ENCODE peak calls at places on chromosomes 2 and 18, in nine cellular contexts. One of them, this sample, is unnamed.
A peak's percentile ranks its signal among the peaks of the same experiment; 100 is the strongest.

GRCh38 chr2:138201326-138201725 is 237.1 kb downstream of the HNMT start:
- DNase-seq in SK-N-SH: no peak
- DNase-seq in PC-3: no peak
- DNase-seq in Peyer's patch: no peak
- DNase-seq in HCT116: no peak
- DNase-seq in astrocyte: peak; percentile 63
- DNase-seq in MM.1S: no peak
- DNase-seq in mammary epithelial cell: peak; percentile 17
- DNase-seq in aorta: no peak
- DNase-seq in this sample: no peak

GRCh38 chr2:25041928-25042320 is at the start of gene EFR3B:
- DNase-seq in Peyer's patch: peak; percentile 97
- DNase-seq in MM.1S: peak; percentile 94
- DNase-seq in aorta: peak; percentile 97
- DNase-seq in astrocyte: peak; percentile 83
- DNase-seq in SK-N-SH: peak; percentile 100
- DNase-seq in HCT116: peak; percentile 68
- DNase-seq in mammary epithelial cell: peak; percentile 89
- DNase-seq in PC-3: peak; percentile 93
- DNase-seq in this sample: peak; percentile 98

GRCh38 chr2:145623136-145623535 is 1103.2 kb upstream of the ZEB2 start:
- DNase-seq in Peyer's patch: no peak
- DNase-seq in PC-3: peak; percentile 97
- DNase-seq in aorta: no peak
- DNase-seq in mammary epithelial cell: peak; percentile 32
- DNase-seq in astrocyte: peak; percentile 87
- DNase-seq in MM.1S: no peak
- DNase-seq in HCT116: no peak
- DNase-seq in SK-N-SH: no peak
- DNase-seq in this sample: no peak

GRCh38 chr2:28137221-28137620 is 246.7 kb downstream of the BABAM2 start:
- DNase-seq in HCT116: no peak
- DNase-seq in SK-N-SH: no peak
- DNase-seq in astrocyte: peak; percentile 79
- DNase-seq in Peyer's patch: no peak
- DNase-seq in aorta: no peak
- DNase-seq in mammary epithelial cell: peak; percentile 20
- DNase-seq in MM.1S: no peak
- DNase-seq in PC-3: peak; percentile 83
- DNase-seq in this sample: no peak

GRCh38 chr2:11631462-11631861 is 38.5 kb downstream of the NTSR2 start:
- DNase-seq in Peyer's patch: no peak
- DNase-seq in PC-3: no peak
- DNase-seq in HCT116: no peak
- DNase-seq in mammary epithelial cell: peak; percentile 91
- DNase-seq in aorta: no peak
- DNase-seq in MM.1S: no peak
- DNase-seq in astrocyte: no peak
- DNase-seq in SK-N-SH: no peak
- DNase-seq in this sample: no peak

GRCh38 chr2:44100351-44100750 is 68.3 kb upstream of the PPM1B start:
- DNase-seq in aorta: peak; percentile 87
- DNase-seq in mammary epithelial cell: peak; percentile 86
- DNase-seq in PC-3: peak; percentile 75
- DNase-seq in astrocyte: peak; percentile 98
- DNase-seq in MM.1S: peak; percentile 65
- DNase-seq in Peyer's patch: peak; percentile 52
- DNase-seq in HCT116: peak; percentile 16
- DNase-seq in SK-N-SH: no peak
- DNase-seq in this sample: no peak

GRCh38 chr2:149448315-149448714 is 117.9 kb downstream of the LYPD6 start:
- DNase-seq in Peyer's patch: no peak
- DNase-seq in PC-3: no peak
- DNase-seq in astrocyte: no peak
- DNase-seq in mammary epithelial cell: no peak
- DNase-seq in SK-N-SH: no peak
- DNase-seq in HCT116: no peak
- DNase-seq in MM.1S: no peak
- DNase-seq in aorta: no peak
- DNase-seq in this sample: no peak

GRCh38 chr2:44004735-44005602 is 9.2 kb upstream of the LRPPRC start:
- DNase-seq in MM.1S: no peak
- DNase-seq in mammary epithelial cell: no peak
- DNase-seq in HCT116: no peak
- DNase-seq in aorta: no peak
- DNase-seq in Peyer's patch: no peak
- DNase-seq in SK-N-SH: no peak
- DNase-seq in astrocyte: no peak
- DNase-seq in PC-3: no peak
- DNase-seq in this sample: no peak

GRCh38 chr18:35024196-35024595 is 17.0 kb upstream of the MAPRE2 start:
- DNase-seq in mammary epithelial cell: no peak
- DNase-seq in Peyer's patch: no peak
- DNase-seq in HCT116: no peak
- DNase-seq in aorta: no peak
- DNase-seq in MM.1S: no peak
- DNase-seq in astrocyte: no peak
- DNase-seq in PC-3: no peak
- DNase-seq in SK-N-SH: no peak
- DNase-seq in this sample: no peak

GRCh38 chr2:186456941-186457340 is 29.1 kb upstream of the ZC3H15 start:
- DNase-seq in HCT116: no peak
- DNase-seq in PC-3: peak; percentile 79
- DNase-seq in astrocyte: peak; percentile 99
- DNase-seq in aorta: no peak
- DNase-seq in Peyer's patch: no peak
- DNase-seq in SK-N-SH: no peak
- DNase-seq in MM.1S: no peak
- DNase-seq in mammary epithelial cell: peak; percentile 87
- DNase-seq in this sample: no peak

GRCh38 chr2:175233135-175233719 is 51.7 kb upstream of the ATP5MC3 start:
- DNase-seq in SK-N-SH: no peak
- DNase-seq in Peyer's patch: no peak
- DNase-seq in astrocyte: peak; percentile 49
- DNase-seq in mammary epithelial cell: peak; percentile 43
- DNase-seq in MM.1S: no peak
- DNase-seq in aorta: no peak
- DNase-seq in PC-3: peak; percentile 90
- DNase-seq in HCT116: no peak
- DNase-seq in this sample: no peak

GRCh38 chr2:150051004-150051403 is 436.5 kb downstream of the RND3 start:
- DNase-seq in MM.1S: peak; percentile 27
- DNase-seq in SK-N-SH: no peak
- DNase-seq in HCT116: no peak
- DNase-seq in astrocyte: no peak
- DNase-seq in Peyer's patch: no peak
- DNase-seq in aorta: no peak
- DNase-seq in PC-3: no peak
- DNase-seq in mammary epithelial cell: no peak
- DNase-seq in this sample: no peak

GRCh38 chr2:170190172-170190571 is 12.2 kb downstream of the MYO3B start:
- DNase-seq in PC-3: no peak
- DNase-seq in HCT116: no peak
- DNase-seq in aorta: no peak
- DNase-seq in mammary epithelial cell: peak; percentile 48
- DNase-seq in MM.1S: no peak
- DNase-seq in Peyer's patch: no peak
- DNase-seq in astrocyte: no peak
- DNase-seq in SK-N-SH: no peak
- DNase-seq in this sample: no peak

DNA sequence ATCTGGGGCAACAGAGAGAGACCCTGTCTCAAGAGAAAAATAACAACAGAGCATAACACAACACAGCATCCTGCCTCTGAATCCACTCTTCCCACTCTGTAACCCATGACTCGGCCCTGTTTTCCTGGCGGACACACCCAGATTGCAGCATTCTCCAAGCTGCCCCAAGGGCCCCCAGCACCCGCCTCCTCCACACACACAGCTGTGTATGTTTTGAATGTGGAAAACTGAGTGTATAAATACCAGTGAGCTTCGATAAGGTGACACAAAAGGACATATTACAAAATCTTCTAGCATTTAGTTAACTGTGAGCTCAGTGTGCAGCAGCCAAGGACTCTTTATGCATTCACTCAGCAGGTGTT is 13.0 kb downstream of the IMPA2 start:
- DNase-seq in SK-N-SH: no peak
- DNase-seq in aorta: peak; percentile 56
- DNase-seq in astrocyte: no peak
- DNase-seq in mammary epithelial cell: peak; percentile 25
- DNase-seq in MM.1S: no peak
- DNase-seq in Peyer's patch: peak; percentile 73
- DNase-seq in PC-3: peak; percentile 68
- DNase-seq in HCT116: no peak
- DNase-seq in this sample: no peak
- H3K4me1 ChIP-seq in SK-N-SH: no peaks in the 10 kb centered on the region
- H3K4me1 ChIP-seq in aorta: no peaks in the 10 kb centered on the region
- H3K4me1 ChIP-seq in astrocyte: peaks cover 10% of the 10 kb centered on the region
- H3K4me1 ChIP-seq in mammary epithelial cell: peaks cover 14% of the 10 kb centered on the region
- H3K4me1 ChIP-seq in MM.1S: peaks cover 10% of the 10 kb centered on the region
- H3K4me1 ChIP-seq in Peyer's patch: peaks cover 36% of the 10 kb centered on the region
- H3K4me1 ChIP-seq in PC-3: peaks cover 31% of the 10 kb centered on the region
- H3K4me1 ChIP-seq in HCT116: peaks cover 6% of the 10 kb centered on the region
- H3K4me1 ChIP-seq in this sample: peaks cover 14% of the 10 kb centered on the region

GRCh38 chr2:203045867-203046266 is 31.2 kb downstream of the NBEAL1 start:
- DNase-seq in mammary epithelial cell: no peak
- DNase-seq in MM.1S: no peak
- DNase-seq in HCT116: no peak
- DNase-seq in aorta: no peak
- DNase-seq in Peyer's patch: no peak
- DNase-seq in astrocyte: no peak
- DNase-seq in PC-3: no peak
- DNase-seq in SK-N-SH: no peak
- DNase-seq in this sample: no peak
- H3K36me3 ChIP-seq in mammary epithelial cell: peaks cover 8% of the 10 kb centered on the region
- H3K36me3 ChIP-seq in MM.1S: no peaks in the 10 kb centered on the region
- H3K36me3 ChIP-seq in HCT116: no peaks in the 10 kb centered on the region
- H3K36me3 ChIP-seq in aorta: peaks cover 3% of the 10 kb centered on the region
- H3K36me3 ChIP-seq in Peyer's patch: no peaks in the 10 kb centered on the region
- H3K36me3 ChIP-seq in astrocyte: peaks cover 4% of the 10 kb centered on the region
- H3K36me3 ChIP-seq in PC-3: peaks cover 10% of the 10 kb centered on the region
- H3K36me3 ChIP-seq in SK-N-SH: peaks cover 25% of the 10 kb centered on the region
- H3K36me3 ChIP-seq in this sample: peaks cover 36% of the 10 kb centered on the region

DNA sequence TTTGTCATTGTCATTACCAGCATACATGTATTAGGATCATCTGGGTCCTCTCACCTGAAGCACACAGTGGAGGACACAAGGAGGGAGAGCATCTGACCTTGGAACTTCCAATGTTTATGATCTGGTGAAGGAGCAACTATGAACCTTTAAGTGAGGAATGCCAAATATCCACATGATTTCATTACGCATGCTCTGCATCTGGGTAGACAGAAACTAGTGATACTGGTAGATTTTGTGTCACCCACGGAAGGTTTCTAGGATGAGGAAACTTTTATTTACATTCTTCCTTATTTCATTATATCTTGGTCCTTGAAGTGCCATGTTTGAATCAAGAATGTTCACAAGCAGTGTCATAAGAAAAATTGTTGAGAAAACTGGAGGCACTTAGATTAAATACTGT is 32.1 kb downstream of the SPC25 start:
- DNase-seq in aorta: no peak
- DNase-seq in Peyer's patch: no peak
- DNase-seq in astrocyte: no peak
- DNase-seq in SK-N-SH: no peak
- DNase-seq in mammary epithelial cell: no peak
- DNase-seq in PC-3: no peak
- DNase-seq in HCT116: no peak
- DNase-seq in MM.1S: no peak
- DNase-seq in this sample: no peak
- H3K27ac ChIP-seq in aorta: no peak overlapping the region
- H3K27ac ChIP-seq in Peyer's patch: no peak overlapping the region
- H3K27ac ChIP-seq in astrocyte: no peak overlapping the region
- H3K27ac ChIP-seq in SK-N-SH: no peak overlapping the region
- H3K27ac ChIP-seq in mammary epithelial cell: no peak overlapping the region
- H3K27ac ChIP-seq in PC-3: no peak overlapping the region
- H3K27ac ChIP-seq in HCT116: no peak overlapping the region
- H3K27ac ChIP-seq in MM.1S: no peak overlapping the region
- H3K27ac ChIP-seq in this sample: no peak overlapping the region

DNA sequence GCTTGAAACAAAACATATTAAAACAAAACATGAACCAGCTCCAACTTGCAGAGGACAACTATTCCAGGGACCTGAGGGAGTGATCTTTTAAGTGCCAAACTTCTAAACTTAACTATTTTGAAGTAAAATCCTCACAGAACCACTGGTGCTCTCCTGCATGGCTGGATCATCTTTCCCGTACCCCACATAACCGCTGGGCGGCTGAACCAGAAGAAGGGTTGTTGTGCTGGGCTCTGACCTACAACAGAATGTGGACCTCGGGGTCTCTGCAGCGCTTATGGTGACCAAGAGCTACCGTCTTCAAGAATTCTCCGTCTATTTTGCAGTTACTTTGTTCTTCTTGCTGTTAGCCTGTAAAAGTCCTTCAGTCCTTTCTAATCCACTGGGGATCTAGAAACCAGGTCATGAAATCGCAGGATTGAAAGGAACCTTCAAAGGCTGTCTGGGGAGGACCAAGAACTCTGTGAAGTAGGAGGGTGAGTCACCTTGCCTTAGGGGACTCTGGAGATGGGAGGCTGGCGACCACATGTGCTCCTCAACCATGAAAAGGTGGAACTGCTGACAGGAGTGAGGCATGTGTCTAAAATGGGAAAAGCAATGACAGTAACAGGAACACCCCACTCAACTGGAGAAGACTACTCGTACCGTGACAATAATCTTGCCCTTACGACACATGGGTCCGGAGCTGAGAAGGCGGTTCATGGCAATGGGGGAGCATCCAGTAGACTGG is 46.6 kb downstream of the HDLBP start:
- DNase-seq in HCT116: no peak
- DNase-seq in Peyer's patch: no peak
- DNase-seq in SK-N-SH: no peak
- DNase-seq in astrocyte: peak; percentile 15
- DNase-seq in MM.1S: no peak
- DNase-seq in aorta: no peak
- DNase-seq in mammary epithelial cell: peak; percentile 74
- DNase-seq in PC-3: peak; percentile 52
- DNase-seq in this sample: no peak
- H3K4me1 ChIP-seq in HCT116: peaks cover 21% of the 10 kb centered on the region
- H3K4me1 ChIP-seq in Peyer's patch: peaks cover 28% of the 10 kb centered on the region
- H3K4me1 ChIP-seq in SK-N-SH: peaks cover 36% of the 10 kb centered on the region
- H3K4me1 ChIP-seq in astrocyte: peaks cover 33% of the 10 kb centered on the region
- H3K4me1 ChIP-seq in MM.1S: peaks cover 9% of the 10 kb centered on the region
- H3K4me1 ChIP-seq in aorta: peaks cover 2% of the 10 kb centered on the region
- H3K4me1 ChIP-seq in mammary epithelial cell: peaks cover 31% of the 10 kb centered on the region
- H3K4me1 ChIP-seq in PC-3: peaks cover 25% of the 10 kb centered on the region
- H3K4me1 ChIP-seq in this sample: peaks cover 38% of the 10 kb centered on the region

DNA sequence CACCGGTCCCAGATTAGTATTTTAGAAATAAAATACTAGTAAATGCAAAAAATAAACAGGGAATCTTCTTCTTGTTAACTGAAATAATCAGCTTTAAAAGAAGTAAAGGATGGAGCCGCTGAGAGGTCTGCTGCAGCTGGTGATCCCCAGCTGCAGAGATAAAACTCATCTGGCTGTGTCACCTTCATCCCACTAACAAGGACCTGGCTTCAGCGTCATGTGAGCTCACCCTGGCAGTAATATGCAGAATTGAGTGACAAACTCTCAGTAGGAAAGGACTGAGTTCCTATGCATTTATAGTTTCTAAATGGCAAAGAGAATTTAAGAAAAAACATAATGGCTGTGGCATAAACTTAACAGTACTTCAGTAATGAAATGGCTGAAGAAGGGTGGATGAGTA is 27.3 kb downstream of the VPS4B start:
- DNase-seq in mammary epithelial cell: no peak
- DNase-seq in aorta: no peak
- DNase-seq in astrocyte: no peak
- DNase-seq in Peyer's patch: no peak
- DNase-seq in HCT116: no peak
- DNase-seq in PC-3: no peak
- DNase-seq in MM.1S: no peak
- DNase-seq in SK-N-SH: no peak
- DNase-seq in this sample: no peak
- H3K36me3 ChIP-seq in mammary epithelial cell: peaks cover 61% of the 10 kb centered on the region
- H3K36me3 ChIP-seq in aorta: peaks cover 6% of the 10 kb centered on the region
- H3K36me3 ChIP-seq in astrocyte: peaks cover 35% of the 10 kb centered on the region
- H3K36me3 ChIP-seq in Peyer's patch: no peaks in the 10 kb centered on the region
- H3K36me3 ChIP-seq in HCT116: peaks cover 34% of the 10 kb centered on the region
- H3K36me3 ChIP-seq in PC-3: peaks cover 44% of the 10 kb centered on the region
- H3K36me3 ChIP-seq in MM.1S: peaks cover 13% of the 10 kb centered on the region
- H3K36me3 ChIP-seq in SK-N-SH: peaks cover 75% of the 10 kb centered on the region
- H3K36me3 ChIP-seq in this sample: peaks cover 97% of the 10 kb centered on the region